ENCODE peak calls at places on chromosomes 7 and 10, in eight cellular contexts. One of them, this sample, is unnamed.

GRCh38 chr7:87345962-87346371 is 503 bp downstream of the CROT start:
- DNase-seq in effector memory CD4-positive, alpha-beta T cell: no peak
- DNase-seq in GM23248: peak; percentile 27
- DNase-seq in lung microvascular endothelial cell: no peak
- DNase-seq in pancreas: no peak
- DNase-seq in cerebellum: no peak
- DNase-seq in breast epithelium: no peak
- DNase-seq in activated CD8-positive, alpha-beta memory T cell treated with anti-CD3 and anti-CD28 coated beads for 24 hours: no peak
- DNase-seq in this sample: no peak

GRCh38 chr10:117688358-117688757 is 145.8 kb downstream of the EMX2 start:
- DNase-seq in effector memory CD4-positive, alpha-beta T cell: no peak
- DNase-seq in GM23248: no peak
- DNase-seq in lung microvascular endothelial cell: no peak
- DNase-seq in pancreas: no peak
- DNase-seq in cerebellum: no peak
- DNase-seq in breast epithelium: no peak
- DNase-seq in activated CD8-positive, alpha-beta memory T cell treated with anti-CD3 and anti-CD28 coated beads for 24 hours: no peak
- DNase-seq in this sample: no peak

GRCh38 chr10:78868048-78868447 is 200.7 kb upstream of the ZMIZ1 start:
- DNase-seq in effector memory CD4-positive, alpha-beta T cell: no peak
- DNase-seq in GM23248: no peak
- DNase-seq in lung microvascular endothelial cell: no peak
- DNase-seq in pancreas: no peak
- DNase-seq in cerebellum: no peak
- DNase-seq in breast epithelium: no peak
- DNase-seq in activated CD8-positive, alpha-beta memory T cell treated with anti-CD3 and anti-CD28 coated beads for 24 hours: peak; percentile 38
- DNase-seq in this sample: no peak

GRCh38 chr7:148882668-148883232 is 1.3 kb downstream of the EZH2 start:
- DNase-seq in effector memory CD4-positive, alpha-beta T cell: no peak
- DNase-seq in GM23248: peak; percentile 55
- DNase-seq in lung microvascular endothelial cell: peak; percentile 22
- DNase-seq in pancreas: no peak
- DNase-seq in cerebellum: peak; percentile 13
- DNase-seq in breast epithelium: no peak
- DNase-seq in activated CD8-positive, alpha-beta memory T cell treated with anti-CD3 and anti-CD28 coated beads for 24 hours: no peak
- DNase-seq in this sample: no peak

GRCh38 chr7:216360-217300 is 24.3 kb downstream of the FAM20C start:
- DNase-seq in effector memory CD4-positive, alpha-beta T cell: no peak
- DNase-seq in GM23248: no peak
- DNase-seq in lung microvascular endothelial cell: no peak
- DNase-seq in pancreas: no peak
- DNase-seq in cerebellum: no peak
- DNase-seq in breast epithelium: no peak
- DNase-seq in activated CD8-positive, alpha-beta memory T cell treated with anti-CD3 and anti-CD28 coated beads for 24 hours: no peak
- DNase-seq in this sample: no peak

GRCh38 chr7:23242935-23243334 is 3.6 kb upstream of the GPNMB start:
- DNase-seq in effector memory CD4-positive, alpha-beta T cell: no peak
- DNase-seq in GM23248: peak; percentile 20
- DNase-seq in lung microvascular endothelial cell: no peak
- DNase-seq in pancreas: no peak
- DNase-seq in cerebellum: no peak
- DNase-seq in breast epithelium: no peak
- DNase-seq in activated CD8-positive, alpha-beta memory T cell treated with anti-CD3 and anti-CD28 coated beads for 24 hours: no peak
- DNase-seq in this sample: no peak

GRCh38 chr10:68560201-68560915 is at the start of gene TET1:
- DNase-seq in effector memory CD4-positive, alpha-beta T cell: no peak
- DNase-seq in GM23248: peak; percentile 57
- DNase-seq in lung microvascular endothelial cell: peak; percentile 22
- DNase-seq in pancreas: peak; percentile 65
- DNase-seq in cerebellum: peak; percentile 34
- DNase-seq in breast epithelium: peak; percentile 54
- DNase-seq in activated CD8-positive, alpha-beta memory T cell treated with anti-CD3 and anti-CD28 coated beads for 24 hours: peak; percentile 68
- DNase-seq in this sample: peak; percentile 43

GRCh38 chr10:86804805-86805204 is 48.4 kb downstream of the BMPR1A start:
- DNase-seq in effector memory CD4-positive, alpha-beta T cell: no peak
- DNase-seq in GM23248: no peak
- DNase-seq in lung microvascular endothelial cell: no peak
- DNase-seq in pancreas: no peak
- DNase-seq in cerebellum: no peak
- DNase-seq in breast epithelium: no peak
- DNase-seq in activated CD8-positive, alpha-beta memory T cell treated with anti-CD3 and anti-CD28 coated beads for 24 hours: no peak
- DNase-seq in this sample: no peak

GRCh38 chr7:151013728-151014497 is 10.4 kb downstream of the ATG9B start:
- DNase-seq in effector memory CD4-positive, alpha-beta T cell: peak; percentile 94
- DNase-seq in GM23248: peak; percentile 92
- DNase-seq in lung microvascular endothelial cell: peak; percentile 58
- DNase-seq in pancreas: no peak
- DNase-seq in cerebellum: peak; percentile 86
- DNase-seq in breast epithelium: peak; percentile 72
- DNase-seq in activated CD8-positive, alpha-beta memory T cell treated with anti-CD3 and anti-CD28 coated beads for 24 hours: peak; percentile 87
- DNase-seq in this sample: no peak

GRCh38 chr10:6383099-6383812 is 180.5 kb downstream of the PFKFB3 start:
- DNase-seq in effector memory CD4-positive, alpha-beta T cell: no peak
- DNase-seq in GM23248: peak; percentile 63
- DNase-seq in lung microvascular endothelial cell: no peak
- DNase-seq in pancreas: no peak
- DNase-seq in cerebellum: peak; percentile 20
- DNase-seq in breast epithelium: no peak
- DNase-seq in activated CD8-positive, alpha-beta memory T cell treated with anti-CD3 and anti-CD28 coated beads for 24 hours: peak; percentile 52
- DNase-seq in this sample: no peak

GRCh38 chr7:120785056-120785455 is 72.9 kb downstream of the TSPAN12 start:
- DNase-seq in effector memory CD4-positive, alpha-beta T cell: no peak
- DNase-seq in GM23248: no peak
- DNase-seq in lung microvascular endothelial cell: no peak
- DNase-seq in pancreas: no peak
- DNase-seq in cerebellum: no peak
- DNase-seq in breast epithelium: no peak
- DNase-seq in activated CD8-positive, alpha-beta memory T cell treated with anti-CD3 and anti-CD28 coated beads for 24 hours: no peak
- DNase-seq in this sample: no peak

GRCh38 chr10:76675951-76676587 is 961.5 kb downstream of the KCNMA1 start:
- DNase-seq in effector memory CD4-positive, alpha-beta T cell: no peak
- DNase-seq in GM23248: peak; percentile 70
- DNase-seq in lung microvascular endothelial cell: no peak
- DNase-seq in pancreas: no peak
- DNase-seq in cerebellum: peak; percentile 15
- DNase-seq in breast epithelium: no peak
- DNase-seq in activated CD8-positive, alpha-beta memory T cell treated with anti-CD3 and anti-CD28 coated beads for 24 hours: no peak
- DNase-seq in this sample: no peak

GRCh38 chr10:80168679-80169380 is 36.3 kb downstream of the PLAC9 start:
- DNase-seq in effector memory CD4-positive, alpha-beta T cell: no peak
- DNase-seq in GM23248: no peak
- DNase-seq in lung microvascular endothelial cell: peak; percentile 12
- DNase-seq in pancreas: peak; percentile 79
- DNase-seq in cerebellum: no peak
- DNase-seq in breast epithelium: no peak
- DNase-seq in activated CD8-positive, alpha-beta memory T cell treated with anti-CD3 and anti-CD28 coated beads for 24 hours: no peak
- DNase-seq in this sample: no peak

GRCh38 chr10:75632750-75633462 is 201.5 kb downstream of the LRMDA start:
- DNase-seq in effector memory CD4-positive, alpha-beta T cell: no peak
- DNase-seq in GM23248: peak; percentile 43
- DNase-seq in lung microvascular endothelial cell: no peak
- DNase-seq in pancreas: no peak
- DNase-seq in cerebellum: no peak
- DNase-seq in breast epithelium: no peak
- DNase-seq in activated CD8-positive, alpha-beta memory T cell treated with anti-CD3 and anti-CD28 coated beads for 24 hours: no peak
- DNase-seq in this sample: no peak

GRCh38 chr7:91327341-91327740 is 63.1 kb downstream of the FZD1 start:
- DNase-seq in effector memory CD4-positive, alpha-beta T cell: no peak
- DNase-seq in GM23248: no peak
- DNase-seq in lung microvascular endothelial cell: no peak
- DNase-seq in pancreas: no peak
- DNase-seq in cerebellum: no peak
- DNase-seq in breast epithelium: no peak
- DNase-seq in activated CD8-positive, alpha-beta memory T cell treated with anti-CD3 and anti-CD28 coated beads for 24 hours: no peak
- DNase-seq in this sample: no peak